ENCODE peak calls at places on chromosomes 11 and 22, in five cellular contexts. One of them, this sample, is unnamed.

GRCh38 chr22:41929158-41929896 is 2.7 kb upstream of the TNFRSF13C start:
- DNase-seq in cardiac muscle cell: no peak
- DNase-seq in stromal cell of bone marrow: no peak
- DNase-seq in fibroblast of lung: no peak
- DNase-seq in astrocyte of the cerebellum: no peak
- DNase-seq in this sample: no peak

GRCh38 chr11:27401280-27401679 is 38.3 kb upstream of the CCDC34 start:
- DNase-seq in cardiac muscle cell: no peak
- DNase-seq in stromal cell of bone marrow: no peak
- DNase-seq in fibroblast of lung: no peak
- DNase-seq in astrocyte of the cerebellum: no peak
- DNase-seq in this sample: no peak

GRCh38 chr11:69530278-69531070 is 49.0 kb downstream of the LINC01488 start:
- DNase-seq in cardiac muscle cell: no peak
- DNase-seq in stromal cell of bone marrow: no peak
- DNase-seq in fibroblast of lung: no peak
- DNase-seq in astrocyte of the cerebellum: no peak
- DNase-seq in this sample: no peak

GRCh38 chr22:41048791-41049717 is 43.3 kb upstream of the EP300 start:
- DNase-seq in cardiac muscle cell: peak
- DNase-seq in stromal cell of bone marrow: peak
- DNase-seq in fibroblast of lung: peak
- DNase-seq in astrocyte of the cerebellum: peak
- DNase-seq in this sample: peak

GRCh38 chr11:84420261-84420660 is 1134.1 kb upstream of the CCDC90B start:
- DNase-seq in cardiac muscle cell: no peak
- DNase-seq in stromal cell of bone marrow: no peak
- DNase-seq in fibroblast of lung: peak
- DNase-seq in astrocyte of the cerebellum: no peak
- DNase-seq in this sample: no peak

GRCh38 chr11:46666982-46667590 is 33.3 kb downstream of the ARHGAP1 start:
- DNase-seq in cardiac muscle cell: peak
- DNase-seq in stromal cell of bone marrow: no peak
- DNase-seq in fibroblast of lung: no peak
- DNase-seq in astrocyte of the cerebellum: no peak
- DNase-seq in this sample: no peak

GRCh38 chr11:66818231-66818955 is 24.8 kb upstream of the RCE1 start:
- DNase-seq in cardiac muscle cell: no peak
- DNase-seq in stromal cell of bone marrow: no peak
- DNase-seq in fibroblast of lung: peak
- DNase-seq in astrocyte of the cerebellum: no peak
- DNase-seq in this sample: no peak

GRCh38 chr11:33949201-33949913 is 57.5 kb upstream of the LMO2 start:
- DNase-seq in cardiac muscle cell: no peak
- DNase-seq in stromal cell of bone marrow: no peak
- DNase-seq in fibroblast of lung: no peak
- DNase-seq in astrocyte of the cerebellum: no peak
- DNase-seq in this sample: no peak

GRCh38 chr11:32891657-32892354 is 805 bp upstream of the QSER1 start:
- DNase-seq in cardiac muscle cell: peak
- DNase-seq in stromal cell of bone marrow: peak
- DNase-seq in fibroblast of lung: peak
- DNase-seq in astrocyte of the cerebellum: no peak
- DNase-seq in this sample: no peak

GRCh38 chr11:44854146-44854545 is 96.5 kb downstream of the TP53I11 start:
- DNase-seq in cardiac muscle cell: no peak
- DNase-seq in stromal cell of bone marrow: no peak
- DNase-seq in fibroblast of lung: no peak
- DNase-seq in astrocyte of the cerebellum: no peak
- DNase-seq in this sample: no peak

GRCh38 chr11:1200611-1201191 is 22.2 kb upstream of the MUC5B start:
- DNase-seq in cardiac muscle cell: no peak
- DNase-seq in stromal cell of bone marrow: no peak
- DNase-seq in fibroblast of lung: no peak
- DNase-seq in astrocyte of the cerebellum: no peak
- DNase-seq in this sample: no peak

GRCh38 chr22:47296405-47297260 is 534.2 kb downstream of the TBC1D22A start:
- DNase-seq in cardiac muscle cell: no peak
- DNase-seq in stromal cell of bone marrow: no peak
- DNase-seq in fibroblast of lung: no peak
- DNase-seq in astrocyte of the cerebellum: no peak
- DNase-seq in this sample: no peak

GRCh38 chr11:118052581-118053206 is 24.2 kb upstream of the TMPRSS4 start:
- DNase-seq in cardiac muscle cell: no peak
- DNase-seq in stromal cell of bone marrow: no peak
- DNase-seq in fibroblast of lung: no peak
- DNase-seq in astrocyte of the cerebellum: no peak
- DNase-seq in this sample: no peak

GRCh38 chr11:66784575-66784974 is 55.6 kb upstream of the SPTBN2 start:
- DNase-seq in cardiac muscle cell: peak
- DNase-seq in stromal cell of bone marrow: no peak
- DNase-seq in fibroblast of lung: peak
- DNase-seq in astrocyte of the cerebellum: no peak
- DNase-seq in this sample: no peak

GRCh38 chr11:106733518-106734162 is 284.6 kb downstream of the GUCY1A2 start:
- DNase-seq in cardiac muscle cell: peak
- DNase-seq in stromal cell of bone marrow: no peak
- DNase-seq in fibroblast of lung: peak
- DNase-seq in astrocyte of the cerebellum: no peak
- DNase-seq in this sample: no peak

GRCh38 chr22:19691007-19691720 is 23.1 kb upstream of the SEPTIN5 start:
- DNase-seq in cardiac muscle cell: no peak
- DNase-seq in stromal cell of bone marrow: no peak
- DNase-seq in fibroblast of lung: no peak
- DNase-seq in astrocyte of the cerebellum: no peak
- DNase-seq in this sample: no peak

GRCh38 chr11:34721646-34722045 is 100.8 kb downstream of the EHF start:
- DNase-seq in cardiac muscle cell: peak
- DNase-seq in stromal cell of bone marrow: no peak
- DNase-seq in fibroblast of lung: peak
- DNase-seq in astrocyte of the cerebellum: peak
- DNase-seq in this sample: no peak

GRCh38 chr11:74035264-74035663 is 26.4 kb upstream of the UCP3 start:
- DNase-seq in cardiac muscle cell: no peak
- DNase-seq in stromal cell of bone marrow: no peak
- DNase-seq in fibroblast of lung: no peak
- DNase-seq in astrocyte of the cerebellum: no peak
- DNase-seq in this sample: no peak

GRCh38 chr11:128711136-128711535 is 17.3 kb downstream of the FLI1 start:
- DNase-seq in cardiac muscle cell: peak
- DNase-seq in stromal cell of bone marrow: peak
- DNase-seq in fibroblast of lung: peak
- DNase-seq in astrocyte of the cerebellum: no peak
- DNase-seq in this sample: no peak

GRCh38 chr22:32518351-32518750 is 43.7 kb downstream of the FBXO7 start:
- DNase-seq in cardiac muscle cell: no peak
- DNase-seq in stromal cell of bone marrow: no peak
- DNase-seq in fibroblast of lung: no peak
- DNase-seq in astrocyte of the cerebellum: no peak
- DNase-seq in this sample: no peak

GRCh38 chr11:18088371-18088770 is 17.5 kb downstream of the SAAL1 start:
- DNase-seq in cardiac muscle cell: no peak
- DNase-seq in stromal cell of bone marrow: no peak
- DNase-seq in fibroblast of lung: peak
- DNase-seq in astrocyte of the cerebellum: no peak
- DNase-seq in this sample: no peak

GRCh38 chr11:66465371-66466224 is 1.1 kb upstream of the PELI3 start:
- DNase-seq in cardiac muscle cell: no peak
- DNase-seq in stromal cell of bone marrow: no peak
- DNase-seq in fibroblast of lung: no peak
- DNase-seq in astrocyte of the cerebellum: no peak
- DNase-seq in this sample: no peak

GRCh38 chr11:117259417-117259816 is 26.9 kb downstream of the RNF214 start:
- DNase-seq in cardiac muscle cell: peak
- DNase-seq in stromal cell of bone marrow: no peak
- DNase-seq in fibroblast of lung: peak
- DNase-seq in astrocyte of the cerebellum: no peak
- DNase-seq in this sample: no peak

GRCh38 chr22:42877597-42878340 is 20.7 kb upstream of the ARFGAP3 start:
- DNase-seq in cardiac muscle cell: no peak
- DNase-seq in stromal cell of bone marrow: no peak
- DNase-seq in fibroblast of lung: no peak
- DNase-seq in astrocyte of the cerebellum: no peak
- DNase-seq in this sample: no peak

GRCh38 chr11:44316388-44317240 is 6.7 kb upstream of the ALX4 start:
- DNase-seq in cardiac muscle cell: no peak
- DNase-seq in stromal cell of bone marrow: no peak
- DNase-seq in fibroblast of lung: no peak
- DNase-seq in astrocyte of the cerebellum: no peak
- DNase-seq in this sample: no peak

GRCh38 chr22:26768986-26769385 is 111.6 kb downstream of the MIAT start:
- DNase-seq in cardiac muscle cell: peak
- DNase-seq in stromal cell of bone marrow: no peak
- DNase-seq in fibroblast of lung: peak
- DNase-seq in astrocyte of the cerebellum: no peak
- DNase-seq in this sample: no peak

GRCh38 chr11:44116433-44116832 is 21.0 kb downstream of the EXT2 start:
- DNase-seq in cardiac muscle cell: peak
- DNase-seq in stromal cell of bone marrow: no peak
- DNase-seq in fibroblast of lung: no peak
- DNase-seq in astrocyte of the cerebellum: no peak
- DNase-seq in this sample: no peak

GRCh38 chr11:96147186-96147585 is 195.8 kb downstream of the MAML2 start:
- DNase-seq in cardiac muscle cell: no peak
- DNase-seq in stromal cell of bone marrow: no peak
- DNase-seq in fibroblast of lung: no peak
- DNase-seq in astrocyte of the cerebellum: no peak
- DNase-seq in this sample: no peak

GRCh38 chr11:75557649-75558494 is 4.2 kb upstream of the SERPINH1 start:
- DNase-seq in cardiac muscle cell: peak
- DNase-seq in stromal cell of bone marrow: peak
- DNase-seq in fibroblast of lung: peak
- DNase-seq in astrocyte of the cerebellum: peak
- DNase-seq in this sample: no peak

GRCh38 chr11:29093416-29093815 is 923.4 kb downstream of the KCNA4 start:
- DNase-seq in cardiac muscle cell: peak
- DNase-seq in stromal cell of bone marrow: peak
- DNase-seq in fibroblast of lung: peak
- DNase-seq in astrocyte of the cerebellum: peak
- DNase-seq in this sample: no peak

GRCh38 chr22:31538815-31539214 is 42.5 kb downstream of the SFI1 start:
- DNase-seq in cardiac muscle cell: no peak
- DNase-seq in stromal cell of bone marrow: no peak
- DNase-seq in fibroblast of lung: no peak
- DNase-seq in astrocyte of the cerebellum: no peak
- DNase-seq in this sample: no peak

GRCh38 chr11:58963551-58964075 is 24.3 kb downstream of the GLYATL1 start:
- DNase-seq in cardiac muscle cell: peak
- DNase-seq in stromal cell of bone marrow: peak
- DNase-seq in fibroblast of lung: peak
- DNase-seq in astrocyte of the cerebellum: peak
- DNase-seq in this sample: no peak

GRCh38 chr11:69461272-69461962 is 20.0 kb upstream of the LINC01488 start:
- DNase-seq in cardiac muscle cell: no peak
- DNase-seq in stromal cell of bone marrow: no peak
- DNase-seq in fibroblast of lung: no peak
- DNase-seq in astrocyte of the cerebellum: no peak
- DNase-seq in this sample: no peak

GRCh38 chr11:126700773-126701554 is 299.6 kb downstream of the KIRREL3 start:
- DNase-seq in cardiac muscle cell: no peak
- DNase-seq in stromal cell of bone marrow: no peak
- DNase-seq in fibroblast of lung: peak
- DNase-seq in astrocyte of the cerebellum: no peak
- DNase-seq in this sample: no peak

GRCh38 chr11:5197538-5197937 is 2.9 kb downstream of the OR51V1 start:
- DNase-seq in cardiac muscle cell: no peak
- DNase-seq in stromal cell of bone marrow: peak
- DNase-seq in fibroblast of lung: no peak
- DNase-seq in astrocyte of the cerebellum: no peak
- DNase-seq in this sample: no peak

GRCh38 chr11:66891849-66892660 is 35.2 kb downstream of the LRFN4 start:
- DNase-seq in cardiac muscle cell: peak
- DNase-seq in stromal cell of bone marrow: peak
- DNase-seq in fibroblast of lung: peak
- DNase-seq in astrocyte of the cerebellum: peak
- DNase-seq in this sample: no peak

This sample was measured in endothelial cell.